ENCODE peak calls at places on chromosomes 11 and 22, in ten cellular contexts. R is adrenal gland; W is mammary epithelial cell; T is GOT3; D is activated CD4-positive, alpha-beta T cell treated with anti-CD3 and anti-CD28 coated beads, Interleukin-2, amount 50 U/mL, for 48 hours; G is sciatic nerve; X is fibroblast of lung; J is EL; L is RWPE1; P is astrocyte of the spinal cord. B is an unnamed sample.
A peak's percentile ranks its signal among the peaks of the same experiment; 100 is the strongest.

GRCh38 chr11:22703040-22703439 is 36.6 kb downstream of the GAS2 start:
- DNase-seq in G (no peak), T (no peak), L (peak; percentile 59), W (peak; percentile 71), J (peak; percentile 55), X (peak; percentile 51), R (no peak), D (no peak), P (peak; percentile 86), B (no peak)

GRCh38 chr11:122095950-122096942 is 19.8 kb downstream of the BLID start:
- DNase-seq in L (no peak), P (peak; percentile 83), G (no peak), T (no peak), J (peak; percentile 89), R (no peak), D (no peak), W (peak; percentile 49), X (no peak), B (no peak)

GRCh38 chr11:61058583-61059259 is 43.6 kb upstream of the CD5 start:
- DNase-seq in J (no peak), G (peak; percentile 14), X (no peak), L (no peak), P (no peak), R (no peak), W (no peak), D (peak; percentile 37), T (no peak), B (no peak)

GRCh38 chr11:60879104-60879503 is 11.8 kb downstream of the ZP1 start:
- DNase-seq in D (no peak), J (no peak), W (no peak), G (no peak), R (no peak), P (no peak), X (no peak), T (no peak), L (no peak), B (no peak)

GRCh38 chr11:129854229-129854805 is 38.7 kb downstream of the TMEM45B start:
- DNase-seq in J (no peak), P (no peak), W (no peak), X (no peak), R (no peak), T (no peak), D (no peak), L (no peak), G (no peak), B (no peak)

GRCh38 chr22:47290706-47291430 is 528.4 kb downstream of the TBC1D22A start:
- DNase-seq in J (no peak), T (no peak), G (no peak), P (no peak), D (no peak), X (no peak), L (no peak), W (no peak), R (no peak), B (no peak)

GRCh38 chr11:62787005-62787759 is at the start of gene TMEM179B:
- DNase-seq in L (peak; percentile 94), J (peak; percentile 99), X (peak; percentile 97), R (peak; percentile 99), T (peak; percentile 86), G (peak; percentile 99), D (peak; percentile 99), W (peak; percentile 98), P (peak; percentile 98), B (peak; percentile 97)

GRCh38 chr22:19669570-19669969 is 44.7 kb upstream of the SEPTIN5 start:
- DNase-seq in L (no peak), D (no peak), X (no peak), J (no peak), R (no peak), G (no peak), T (no peak), P (no peak), W (no peak), B (no peak)

GRCh38 chr11:32431657-32432056 is 3.7 kb downstream of the WT1 start:
- DNase-seq in J (no peak), P (no peak), X (no peak), D (no peak), R (no peak), W (no peak), T (no peak), L (no peak), G (no peak), B (no peak)

GRCh38 chr22:41180926-41181325 is 24.2 kb upstream of the L3MBTL2 start:
- DNase-seq in P (no peak), G (no peak), L (no peak), J (no peak), T (no peak), D (no peak), W (no peak), X (no peak), R (no peak), B (no peak)

GRCh38 chr11:72353861-72354260 is 80.5 kb downstream of the CLPB start:
- DNase-seq in J (peak; percentile 21), X (peak; percentile 41), D (no peak), G (no peak), L (no peak), R (peak; percentile 21), T (no peak), W (no peak), P (no peak), B (no peak)

GRCh38 chr11:130872961-130873360 is 43.3 kb downstream of the SNX19 start:
- DNase-seq in X (peak; percentile 83), T (no peak), W (peak; percentile 8), D (no peak), J (peak; percentile 74), R (peak; percentile 47), P (peak; percentile 83), G (no peak), L (peak; percentile 36), B (no peak)

GRCh38 chr22:43099095-43099494 is 9.9 kb upstream of the TTLL1 start:
- DNase-seq in X (no peak), W (no peak), L (no peak), T (no peak), G (no peak), D (no peak), P (no peak), J (no peak), R (peak; percentile 70), B (no peak)

B was measured in ecto neural progenitor cell.